ENCODE peak calls at places on chromosome 7, in nine cellular contexts. Y is heart left ventricle, T is heart right ventricle, P is esophagus squamous epithelium, S is kidney, O is tibial artery, B is left ventricle myocardium inferior, X is HepG2, N is PC-3. C is an unnamed sample. For H3K4me1, the result is how much of the 10 kb centered on the place peaks cover.

GRCh38 chr7:116812905-116813304 is 49.5 kb upstream of the CAPZA2 start:
- DNase-seq in Y (no peak), T (no peak), P (no peak), S (no peak), O (no peak), B (no peak), X (no peak), N (no peak), C (no peak)

GRCh38 chr7:121329460-121330052 is 756 bp downstream of the WNT16 start:
- DNase-seq in Y (no peak), T (no peak), P (no peak), S (peak), O (no peak), B (no peak), X (no peak), N (no peak), C (no peak)

GRCh38 chr7:47327306-47327697 is 254.6 kb downstream of the TNS3 start:
- DNase-seq in Y (no peak), T (no peak), P (no peak), S (peak), O (no peak), B (peak), X (no peak), N (no peak), C (no peak)

GRCh38 chr7:18179058-18179457 is 151.4 kb upstream of the PRPS1L1 start:
- DNase-seq in Y (no peak), T (no peak), P (no peak), S (no peak), O (no peak), B (no peak), X (no peak), N (peak), C (no peak)

GRCh38 chr7:49424109-49424508 is 349.3 kb upstream of the VWC2 start:
- DNase-seq in Y (no peak), T (no peak), P (no peak), S (no peak), O (no peak), B (no peak), X (no peak), N (peak), C (no peak)

GRCh38 chr7:106041140-106041717 is 70.9 kb downstream of the SYPL1 start:
- DNase-seq in Y (no peak), T (no peak), P (no peak), S (no peak), O (no peak), B (no peak), X (peak), N (peak), C (no peak)

GRCh38 chr7:44750921-44751571 is 2.4 kb downstream of the ZMIZ2 start:
- DNase-seq in Y (no peak), T (peak), P (no peak), S (peak), O (no peak), B (peak), X (no peak), N (no peak), C (no peak)

GRCh38 chr7:148489678-148490077 is 100.9 kb upstream of the C7orf33 start:
- DNase-seq in Y (no peak), T (no peak), P (no peak), S (no peak), O (no peak), B (no peak), X (no peak), N (no peak), C (no peak)

GRCh38 chr7:4774804-4775280 is 581 bp upstream of the AP5Z1 start:
- DNase-seq in Y (no peak), T (no peak), P (no peak), S (peak), O (peak), B (no peak), X (peak), N (peak), C (no peak)

GRCh38 chr7:27212587-27213149 is 12.8 kb upstream of the HOXA13 start:
- DNase-seq in Y (no peak), T (no peak), P (no peak), S (no peak), O (no peak), B (no peak), X (no peak), N (no peak), C (no peak)

GRCh38 chr7:151013728-151014497 is 10.4 kb downstream of the ATG9B start:
- DNase-seq in Y (peak), T (peak), P (peak), S (peak), O (peak), B (peak), X (no peak), N (peak), C (peak)

GRCh38 chr7:5495581-5496375 is 72.1 kb upstream of the TNRC18 start:
- DNase-seq in Y (peak), T (peak), P (no peak), S (no peak), O (peak), B (peak), X (no peak), N (peak), C (peak)

GRCh38 chr7:74655324-74655723 is 2.2 kb upstream of the GTF2I start:
- DNase-seq in Y (no peak), T (no peak), P (no peak), S (no peak), O (no peak), B (no peak), X (peak), N (no peak), C (no peak)

GRCh38 chr7:74656421-74656910 is 1.1 kb upstream of the GTF2I start:
- DNase-seq in Y (peak), T (peak), P (no peak), S (peak), O (no peak), B (peak), X (peak), N (peak), C (peak)

GRCh38 chr7:74656911-74657691 is 417 bp upstream of the GTF2I start:
- DNase-seq in Y (peak), T (peak), P (peak), S (peak), O (peak), B (peak), X (peak), N (peak), C (peak)

GRCh38 chr7:74654811-74655210 is 2.7 kb upstream of the GTF2I start:
- DNase-seq in Y (no peak), T (no peak), P (no peak), S (peak), O (no peak), B (no peak), X (no peak), N (no peak), C (no peak)

DNA sequence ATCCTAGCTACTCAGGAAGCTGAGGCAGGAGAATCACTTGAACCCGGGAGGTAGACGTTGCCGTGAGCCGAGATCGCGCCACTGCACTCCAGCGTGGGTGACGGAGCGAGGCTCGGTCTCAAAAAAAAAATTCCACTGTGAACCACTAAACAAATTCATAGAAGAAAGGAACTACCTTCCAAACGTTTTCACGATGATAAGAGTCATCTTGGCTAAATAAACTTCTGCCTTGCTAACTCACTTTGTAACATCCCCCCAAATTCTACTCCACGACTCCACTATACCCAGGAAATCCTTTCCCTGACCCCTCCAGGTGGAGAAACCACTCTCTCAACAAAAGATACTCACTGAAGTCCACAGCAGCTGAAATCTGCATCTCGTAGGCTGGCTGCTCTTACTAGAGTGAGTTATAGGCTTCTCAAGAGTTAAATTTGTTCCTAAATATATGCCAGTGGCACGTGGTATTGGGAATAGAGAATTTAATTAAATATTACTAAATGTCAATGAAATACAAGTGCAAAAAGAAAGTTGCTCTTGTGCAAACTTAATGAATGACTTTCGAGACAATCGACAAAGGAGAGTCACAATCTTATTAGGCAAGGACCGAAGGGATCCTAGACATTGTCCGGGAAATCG is 1.6 kb upstream of the GTF2I start:
- DNase-seq in Y (no peak), T (no peak), P (no peak), S (no peak), O (no peak), B (no peak), X (no peak), N (no peak), C (no peak)
- H3K4me3 ChIP-seq in Y (peak), T (peak), P (peak), S (peak), O (peak), B (peak), X (peak), N (peak), C (peak)

DNA sequence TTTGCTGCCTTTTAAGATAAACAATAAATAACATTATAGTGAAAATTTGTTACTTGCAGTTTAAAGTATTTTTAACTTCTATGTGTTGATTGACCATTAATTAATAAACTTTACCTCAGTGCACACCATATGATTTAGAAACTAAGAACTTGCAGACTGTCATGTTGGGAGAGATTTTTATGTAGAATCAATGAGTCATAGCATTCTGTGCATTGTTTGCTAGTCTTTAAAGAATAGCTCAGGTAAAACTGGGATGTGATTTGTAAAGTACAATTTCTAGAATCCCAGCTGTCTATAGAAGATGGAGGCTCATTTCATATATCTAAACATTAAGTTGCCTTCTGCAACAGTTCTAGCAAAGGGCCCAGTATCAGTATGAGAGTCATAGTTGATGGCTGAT is 199.6 kb upstream of the SEMA3A start:
- DNase-seq in Y (no peak), T (no peak), P (no peak), S (no peak), O (no peak), B (no peak), X (no peak), N (peak), C (no peak)
- H3K4me1 ChIP-seq in Y (under half), T (under half), P (under half), S (under half), O (under half), B (under half), X (under half), N (under half), C (under half)

GRCh38 chr7:12494354-12495024 is 76.0 kb upstream of the SCIN start:
- DNase-seq in Y (no peak), T (no peak), P (no peak), S (no peak), O (no peak), B (no peak), X (no peak), N (peak), C (no peak)
- TF ChIP-seq CTCF in Y (no peak), T (no peak), P (no peak), S (no peak), O (no peak), B (no peak), X (no peak), N (peak), C (no peak)

GRCh38 chr7:108156897-108157605 is 26.9 kb upstream of the LAMB4 start:
- DNase-seq in Y (no peak), T (no peak), P (no peak), S (no peak), O (no peak), B (no peak), X (no peak), N (no peak), C (no peak)
- H3K4me3 ChIP-seq in Y (no peak), T (no peak), P (no peak), S (no peak), O (no peak), B (no peak), X (no peak), N (no peak), C (no peak)

C was measured in right atrium auricular region.